ENCODE peak calls at places on chromosomes 6 and 20, in ten cellular contexts. One of them, this sample, is unnamed.

GRCh38 chr6:4612636-4613171 is 163.5 kb upstream of the CDYL start:
- DNase-seq in stimulated activated CD4-positive, alpha-beta T cell treated with anti-CD3 and anti-CD28 coated beads, Interleukin-4, amount 100 ng/mL, for 24 hours: no peak
- DNase-seq in NCI-H510A: no peak
- DNase-seq in adrenal gland: no peak
- DNase-seq in IMR-90: peak
- DNase-seq in neural crest cell: no peak
- DNase-seq in foreskin fibroblast: no peak
- DNase-seq in transverse colon: no peak
- DNase-seq in EL: no peak
- DNase-seq in GM04503: peak
- DNase-seq in this sample: peak

GRCh38 chr20:54397292-54398155 is 77.9 kb upstream of the DOK5 start:
- DNase-seq in stimulated activated CD4-positive, alpha-beta T cell treated with anti-CD3 and anti-CD28 coated beads, Interleukin-4, amount 100 ng/mL, for 24 hours: no peak
- DNase-seq in NCI-H510A: no peak
- DNase-seq in adrenal gland: no peak
- DNase-seq in IMR-90: no peak
- DNase-seq in neural crest cell: no peak
- DNase-seq in foreskin fibroblast: no peak
- DNase-seq in transverse colon: no peak
- DNase-seq in EL: no peak
- DNase-seq in GM04503: no peak
- DNase-seq in this sample: no peak

GRCh38 chr6:107670792-107671199 is 153.3 kb downstream of the SCML4 start:
- DNase-seq in stimulated activated CD4-positive, alpha-beta T cell treated with anti-CD3 and anti-CD28 coated beads, Interleukin-4, amount 100 ng/mL, for 24 hours: no peak
- DNase-seq in NCI-H510A: no peak
- DNase-seq in adrenal gland: peak
- DNase-seq in IMR-90: peak
- DNase-seq in neural crest cell: peak
- DNase-seq in foreskin fibroblast: no peak
- DNase-seq in transverse colon: peak
- DNase-seq in EL: peak
- DNase-seq in GM04503: no peak
- DNase-seq in this sample: peak

GRCh38 chr6:107496892-107497684 is 7.2 kb downstream of the SOBP start:
- DNase-seq in stimulated activated CD4-positive, alpha-beta T cell treated with anti-CD3 and anti-CD28 coated beads, Interleukin-4, amount 100 ng/mL, for 24 hours: no peak
- DNase-seq in NCI-H510A: no peak
- DNase-seq in adrenal gland: no peak
- DNase-seq in IMR-90: no peak
- DNase-seq in neural crest cell: no peak
- DNase-seq in foreskin fibroblast: no peak
- DNase-seq in transverse colon: no peak
- DNase-seq in EL: no peak
- DNase-seq in GM04503: no peak
- DNase-seq in this sample: no peak

GRCh38 chr6:26270903-26271639 is 93.9 kb upstream of the BTN3A2 start:
- DNase-seq in stimulated activated CD4-positive, alpha-beta T cell treated with anti-CD3 and anti-CD28 coated beads, Interleukin-4, amount 100 ng/mL, for 24 hours: peak
- DNase-seq in NCI-H510A: no peak
- DNase-seq in adrenal gland: peak
- DNase-seq in IMR-90: peak
- DNase-seq in neural crest cell: peak
- DNase-seq in foreskin fibroblast: peak
- DNase-seq in transverse colon: peak
- DNase-seq in EL: peak
- DNase-seq in GM04503: peak
- DNase-seq in this sample: peak

GRCh38 chr6:121522265-121522664 is 86.8 kb downstream of the GJA1 start:
- DNase-seq in stimulated activated CD4-positive, alpha-beta T cell treated with anti-CD3 and anti-CD28 coated beads, Interleukin-4, amount 100 ng/mL, for 24 hours: no peak
- DNase-seq in NCI-H510A: no peak
- DNase-seq in adrenal gland: peak
- DNase-seq in IMR-90: peak
- DNase-seq in neural crest cell: no peak
- DNase-seq in foreskin fibroblast: peak
- DNase-seq in transverse colon: no peak
- DNase-seq in EL: peak
- DNase-seq in GM04503: peak
- DNase-seq in this sample: peak

GRCh38 chr20:53819973-53820451 is 226.4 kb upstream of the ZNF217 start:
- DNase-seq in stimulated activated CD4-positive, alpha-beta T cell treated with anti-CD3 and anti-CD28 coated beads, Interleukin-4, amount 100 ng/mL, for 24 hours: no peak
- DNase-seq in NCI-H510A: no peak
- DNase-seq in adrenal gland: no peak
- DNase-seq in IMR-90: no peak
- DNase-seq in neural crest cell: no peak
- DNase-seq in foreskin fibroblast: no peak
- DNase-seq in transverse colon: no peak
- DNase-seq in EL: no peak
- DNase-seq in GM04503: no peak
- DNase-seq in this sample: no peak

GRCh38 chr20:8095648-8096572 is 36.2 kb upstream of the PLCB1 start:
- DNase-seq in stimulated activated CD4-positive, alpha-beta T cell treated with anti-CD3 and anti-CD28 coated beads, Interleukin-4, amount 100 ng/mL, for 24 hours: no peak
- DNase-seq in NCI-H510A: no peak
- DNase-seq in adrenal gland: no peak
- DNase-seq in IMR-90: peak
- DNase-seq in neural crest cell: no peak
- DNase-seq in foreskin fibroblast: peak
- DNase-seq in transverse colon: no peak
- DNase-seq in EL: peak
- DNase-seq in GM04503: peak
- DNase-seq in this sample: peak

GRCh38 chr6:81769834-81770233 is 17.4 kb upstream of the TENT5A start:
- DNase-seq in stimulated activated CD4-positive, alpha-beta T cell treated with anti-CD3 and anti-CD28 coated beads, Interleukin-4, amount 100 ng/mL, for 24 hours: no peak
- DNase-seq in NCI-H510A: no peak
- DNase-seq in adrenal gland: no peak
- DNase-seq in IMR-90: peak
- DNase-seq in neural crest cell: no peak
- DNase-seq in foreskin fibroblast: peak
- DNase-seq in transverse colon: no peak
- DNase-seq in EL: peak
- DNase-seq in GM04503: no peak
- DNase-seq in this sample: peak

GRCh38 chr6:138555294-138555988 is 56.1 kb upstream of the NHSL1 start:
- DNase-seq in stimulated activated CD4-positive, alpha-beta T cell treated with anti-CD3 and anti-CD28 coated beads, Interleukin-4, amount 100 ng/mL, for 24 hours: no peak
- DNase-seq in NCI-H510A: no peak
- DNase-seq in adrenal gland: no peak
- DNase-seq in IMR-90: no peak
- DNase-seq in neural crest cell: no peak
- DNase-seq in foreskin fibroblast: no peak
- DNase-seq in transverse colon: no peak
- DNase-seq in EL: peak
- DNase-seq in GM04503: no peak
- DNase-seq in this sample: no peak

GRCh38 chr6:101395345-101395744 is 1.8 kb downstream of the GRIK2 start:
- DNase-seq in stimulated activated CD4-positive, alpha-beta T cell treated with anti-CD3 and anti-CD28 coated beads, Interleukin-4, amount 100 ng/mL, for 24 hours: no peak
- DNase-seq in NCI-H510A: no peak
- DNase-seq in adrenal gland: no peak
- DNase-seq in IMR-90: no peak
- DNase-seq in neural crest cell: no peak
- DNase-seq in foreskin fibroblast: no peak
- DNase-seq in transverse colon: no peak
- DNase-seq in EL: peak
- DNase-seq in GM04503: no peak
- DNase-seq in this sample: peak

GRCh38 chr6:124868476-124868875 is 93.8 kb upstream of the RNF217 start:
- DNase-seq in stimulated activated CD4-positive, alpha-beta T cell treated with anti-CD3 and anti-CD28 coated beads, Interleukin-4, amount 100 ng/mL, for 24 hours: no peak
- DNase-seq in NCI-H510A: no peak
- DNase-seq in adrenal gland: no peak
- DNase-seq in IMR-90: peak
- DNase-seq in neural crest cell: no peak
- DNase-seq in foreskin fibroblast: no peak
- DNase-seq in transverse colon: no peak
- DNase-seq in EL: peak
- DNase-seq in GM04503: no peak
- DNase-seq in this sample: peak

GRCh38 chr6:167644404-167645132 is 182.1 kb upstream of the AFDN start:
- DNase-seq in stimulated activated CD4-positive, alpha-beta T cell treated with anti-CD3 and anti-CD28 coated beads, Interleukin-4, amount 100 ng/mL, for 24 hours: no peak
- DNase-seq in NCI-H510A: no peak
- DNase-seq in adrenal gland: no peak
- DNase-seq in IMR-90: no peak
- DNase-seq in neural crest cell: no peak
- DNase-seq in foreskin fibroblast: no peak
- DNase-seq in transverse colon: no peak
- DNase-seq in EL: no peak
- DNase-seq in GM04503: no peak
- DNase-seq in this sample: no peak

GRCh38 chr6:154127638-154128037 is 88.6 kb downstream of the OPRM1 start:
- DNase-seq in stimulated activated CD4-positive, alpha-beta T cell treated with anti-CD3 and anti-CD28 coated beads, Interleukin-4, amount 100 ng/mL, for 24 hours: no peak
- DNase-seq in NCI-H510A: no peak
- DNase-seq in adrenal gland: no peak
- DNase-seq in IMR-90: no peak
- DNase-seq in neural crest cell: no peak
- DNase-seq in foreskin fibroblast: no peak
- DNase-seq in transverse colon: no peak
- DNase-seq in EL: no peak
- DNase-seq in GM04503: no peak
- DNase-seq in this sample: no peak

GRCh38 chr6:146422789-146423188 is 120.8 kb upstream of the RAB32 start:
- DNase-seq in stimulated activated CD4-positive, alpha-beta T cell treated with anti-CD3 and anti-CD28 coated beads, Interleukin-4, amount 100 ng/mL, for 24 hours: no peak
- DNase-seq in NCI-H510A: no peak
- DNase-seq in adrenal gland: no peak
- DNase-seq in IMR-90: no peak
- DNase-seq in neural crest cell: no peak
- DNase-seq in foreskin fibroblast: no peak
- DNase-seq in transverse colon: no peak
- DNase-seq in EL: no peak
- DNase-seq in GM04503: no peak
- DNase-seq in this sample: no peak

GRCh38 chr6:70396796-70397729 is 16.2 kb upstream of the FAM135A start:
- DNase-seq in stimulated activated CD4-positive, alpha-beta T cell treated with anti-CD3 and anti-CD28 coated beads, Interleukin-4, amount 100 ng/mL, for 24 hours: no peak
- DNase-seq in NCI-H510A: no peak
- DNase-seq in adrenal gland: no peak
- DNase-seq in IMR-90: no peak
- DNase-seq in neural crest cell: no peak
- DNase-seq in foreskin fibroblast: no peak
- DNase-seq in transverse colon: no peak
- DNase-seq in EL: no peak
- DNase-seq in GM04503: no peak
- DNase-seq in this sample: peak

GRCh38 chr6:167331565-167331964 is 6.7 kb downstream of the TTLL2 start:
- DNase-seq in stimulated activated CD4-positive, alpha-beta T cell treated with anti-CD3 and anti-CD28 coated beads, Interleukin-4, amount 100 ng/mL, for 24 hours: no peak
- DNase-seq in NCI-H510A: no peak
- DNase-seq in adrenal gland: no peak
- DNase-seq in IMR-90: no peak
- DNase-seq in neural crest cell: no peak
- DNase-seq in foreskin fibroblast: no peak
- DNase-seq in transverse colon: no peak
- DNase-seq in EL: no peak
- DNase-seq in GM04503: no peak
- DNase-seq in this sample: no peak

GRCh38 chr6:136873733-136874132 is 48.4 kb upstream of the SLC35D3 start:
- DNase-seq in stimulated activated CD4-positive, alpha-beta T cell treated with anti-CD3 and anti-CD28 coated beads, Interleukin-4, amount 100 ng/mL, for 24 hours: no peak
- DNase-seq in NCI-H510A: no peak
- DNase-seq in adrenal gland: no peak
- DNase-seq in IMR-90: no peak
- DNase-seq in neural crest cell: no peak
- DNase-seq in foreskin fibroblast: no peak
- DNase-seq in transverse colon: no peak
- DNase-seq in EL: no peak
- DNase-seq in GM04503: no peak
- DNase-seq in this sample: no peak

GRCh38 chr20:62547364-62547763 is 71.6 kb upstream of the GATA5 start:
- DNase-seq in stimulated activated CD4-positive, alpha-beta T cell treated with anti-CD3 and anti-CD28 coated beads, Interleukin-4, amount 100 ng/mL, for 24 hours: no peak
- DNase-seq in NCI-H510A: no peak
- DNase-seq in adrenal gland: no peak
- DNase-seq in IMR-90: no peak
- DNase-seq in neural crest cell: no peak
- DNase-seq in foreskin fibroblast: no peak
- DNase-seq in transverse colon: no peak
- DNase-seq in EL: no peak
- DNase-seq in GM04503: no peak
- DNase-seq in this sample: no peak

GRCh38 chr6:159979136-159979874 is 10.4 kb downstream of the IGF2R start:
- DNase-seq in stimulated activated CD4-positive, alpha-beta T cell treated with anti-CD3 and anti-CD28 coated beads, Interleukin-4, amount 100 ng/mL, for 24 hours: peak
- DNase-seq in NCI-H510A: peak
- DNase-seq in adrenal gland: peak
- DNase-seq in IMR-90: peak
- DNase-seq in neural crest cell: no peak
- DNase-seq in foreskin fibroblast: no peak
- DNase-seq in transverse colon: peak
- DNase-seq in EL: peak
- DNase-seq in GM04503: no peak
- DNase-seq in this sample: no peak

GRCh38 chr20:46364670-46365482 is 41.5 kb downstream of the ELMO2 start:
- DNase-seq in stimulated activated CD4-positive, alpha-beta T cell treated with anti-CD3 and anti-CD28 coated beads, Interleukin-4, amount 100 ng/mL, for 24 hours: no peak
- DNase-seq in NCI-H510A: no peak
- DNase-seq in adrenal gland: peak
- DNase-seq in IMR-90: no peak
- DNase-seq in neural crest cell: no peak
- DNase-seq in foreskin fibroblast: no peak
- DNase-seq in transverse colon: no peak
- DNase-seq in EL: no peak
- DNase-seq in GM04503: no peak
- DNase-seq in this sample: no peak

GRCh38 chr20:51574248-51575033 is 31.9 kb upstream of the NFATC2 start:
- DNase-seq in stimulated activated CD4-positive, alpha-beta T cell treated with anti-CD3 and anti-CD28 coated beads, Interleukin-4, amount 100 ng/mL, for 24 hours: peak
- DNase-seq in NCI-H510A: no peak
- DNase-seq in adrenal gland: no peak
- DNase-seq in IMR-90: no peak
- DNase-seq in neural crest cell: no peak
- DNase-seq in foreskin fibroblast: no peak
- DNase-seq in transverse colon: no peak
- DNase-seq in EL: no peak
- DNase-seq in GM04503: no peak
- DNase-seq in this sample: no peak

GRCh38 chr6:167237438-167237837 is 53.7 kb upstream of the UNC93A start:
- DNase-seq in stimulated activated CD4-positive, alpha-beta T cell treated with anti-CD3 and anti-CD28 coated beads, Interleukin-4, amount 100 ng/mL, for 24 hours: no peak
- DNase-seq in NCI-H510A: no peak
- DNase-seq in adrenal gland: no peak
- DNase-seq in IMR-90: no peak
- DNase-seq in neural crest cell: no peak
- DNase-seq in foreskin fibroblast: no peak
- DNase-seq in transverse colon: no peak
- DNase-seq in EL: no peak
- DNase-seq in GM04503: no peak
- DNase-seq in this sample: no peak

GRCh38 chr6:151690303-151690702 is 117.2 kb upstream of the ESR1 start:
- DNase-seq in stimulated activated CD4-positive, alpha-beta T cell treated with anti-CD3 and anti-CD28 coated beads, Interleukin-4, amount 100 ng/mL, for 24 hours: no peak
- DNase-seq in NCI-H510A: no peak
- DNase-seq in adrenal gland: no peak
- DNase-seq in IMR-90: no peak
- DNase-seq in neural crest cell: no peak
- DNase-seq in foreskin fibroblast: no peak
- DNase-seq in transverse colon: no peak
- DNase-seq in EL: no peak
- DNase-seq in GM04503: no peak
- DNase-seq in this sample: peak

GRCh38 chr20:17557675-17558006 is 12.2 kb upstream of the DSTN start:
- DNase-seq in stimulated activated CD4-positive, alpha-beta T cell treated with anti-CD3 and anti-CD28 coated beads, Interleukin-4, amount 100 ng/mL, for 24 hours: no peak
- DNase-seq in NCI-H510A: peak
- DNase-seq in adrenal gland: no peak
- DNase-seq in IMR-90: peak
- DNase-seq in neural crest cell: no peak
- DNase-seq in foreskin fibroblast: peak
- DNase-seq in transverse colon: peak
- DNase-seq in EL: peak
- DNase-seq in GM04503: no peak
- DNase-seq in this sample: peak

GRCh38 chr20:46212876-46213275 is 94.8 kb downstream of the CD40 start:
- DNase-seq in stimulated activated CD4-positive, alpha-beta T cell treated with anti-CD3 and anti-CD28 coated beads, Interleukin-4, amount 100 ng/mL, for 24 hours: no peak
- DNase-seq in NCI-H510A: no peak
- DNase-seq in adrenal gland: peak
- DNase-seq in IMR-90: no peak
- DNase-seq in neural crest cell: no peak
- DNase-seq in foreskin fibroblast: no peak
- DNase-seq in transverse colon: no peak
- DNase-seq in EL: no peak
- DNase-seq in GM04503: no peak
- DNase-seq in this sample: no peak

GRCh38 chr6:80610821-80611220 is 504.4 kb downstream of the BCKDHB start:
- DNase-seq in stimulated activated CD4-positive, alpha-beta T cell treated with anti-CD3 and anti-CD28 coated beads, Interleukin-4, amount 100 ng/mL, for 24 hours: no peak
- DNase-seq in NCI-H510A: no peak
- DNase-seq in adrenal gland: no peak
- DNase-seq in IMR-90: peak
- DNase-seq in neural crest cell: no peak
- DNase-seq in foreskin fibroblast: peak
- DNase-seq in transverse colon: no peak
- DNase-seq in EL: peak
- DNase-seq in GM04503: peak
- DNase-seq in this sample: peak

GRCh38 chr6:140774080-140774505 is 1358.6 kb upstream of the GJE1 start:
- DNase-seq in stimulated activated CD4-positive, alpha-beta T cell treated with anti-CD3 and anti-CD28 coated beads, Interleukin-4, amount 100 ng/mL, for 24 hours: no peak
- DNase-seq in NCI-H510A: no peak
- DNase-seq in adrenal gland: no peak
- DNase-seq in IMR-90: peak
- DNase-seq in neural crest cell: no peak
- DNase-seq in foreskin fibroblast: peak
- DNase-seq in transverse colon: no peak
- DNase-seq in EL: peak
- DNase-seq in GM04503: no peak
- DNase-seq in this sample: peak

This sample was measured in HCEC 1CT.